ENCODE peak calls at places on chromosomes 4 and X, in six cellular contexts. One of them, this sample, is unnamed.

GRCh38 chrX:101759000-101759399 is 99.3 kb upstream of the ARMCX2 start:
- DNase-seq in mesenchymal stem cell: peak; percentile 52
- DNase-seq in NCI-H345: no peak
- DNase-seq in globus pallidus: peak; percentile 20
- DNase-seq in stimulated activated CD8-positive, alpha-beta memory T cell treated with anti-CD3 and anti-CD28 coated beads, Interleukin-2, amount 100 ng/mL, for 48 hours: no peak
- DNase-seq in neural crest cell: peak; percentile 12
- DNase-seq in this sample: peak; percentile 1

GRCh38 chrX:1244164-1245076 is 24.2 kb upstream of the CSF2RA start:
- DNase-seq in mesenchymal stem cell: no peak
- DNase-seq in NCI-H345: no peak
- DNase-seq in globus pallidus: no peak
- DNase-seq in stimulated activated CD8-positive, alpha-beta memory T cell treated with anti-CD3 and anti-CD28 coated beads, Interleukin-2, amount 100 ng/mL, for 48 hours: no peak
- DNase-seq in neural crest cell: peak; percentile 26
- DNase-seq in this sample: no peak

GRCh38 chrX:147927220-147927619 is 15.5 kb downstream of the FMR1 start:
- DNase-seq in mesenchymal stem cell: no peak
- DNase-seq in NCI-H345: no peak
- DNase-seq in globus pallidus: no peak
- DNase-seq in stimulated activated CD8-positive, alpha-beta memory T cell treated with anti-CD3 and anti-CD28 coated beads, Interleukin-2, amount 100 ng/mL, for 48 hours: no peak
- DNase-seq in neural crest cell: no peak
- DNase-seq in this sample: no peak

GRCh38 chrX:7264399-7264798 is 116.4 kb upstream of the PUDP start:
- DNase-seq in mesenchymal stem cell: no peak
- DNase-seq in NCI-H345: no peak
- DNase-seq in globus pallidus: no peak
- DNase-seq in stimulated activated CD8-positive, alpha-beta memory T cell treated with anti-CD3 and anti-CD28 coated beads, Interleukin-2, amount 100 ng/mL, for 48 hours: no peak
- DNase-seq in neural crest cell: no peak
- DNase-seq in this sample: no peak

GRCh38 chr4:110532901-110533589 is 57.1 kb downstream of the ENPEP start:
- DNase-seq in mesenchymal stem cell: peak; percentile 47
- DNase-seq in NCI-H345: no peak
- DNase-seq in globus pallidus: no peak
- DNase-seq in stimulated activated CD8-positive, alpha-beta memory T cell treated with anti-CD3 and anti-CD28 coated beads, Interleukin-2, amount 100 ng/mL, for 48 hours: no peak
- DNase-seq in neural crest cell: no peak
- DNase-seq in this sample: no peak

GRCh38 chr4:4443821-4444220 is 56.9 kb downstream of the NSG1 start:
- DNase-seq in mesenchymal stem cell: peak; percentile 47
- DNase-seq in NCI-H345: no peak
- DNase-seq in globus pallidus: no peak
- DNase-seq in stimulated activated CD8-positive, alpha-beta memory T cell treated with anti-CD3 and anti-CD28 coated beads, Interleukin-2, amount 100 ng/mL, for 48 hours: no peak
- DNase-seq in neural crest cell: no peak
- DNase-seq in this sample: no peak

GRCh38 chr4:158006973-158007372 is 165.9 kb downstream of the GASK1B start:
- DNase-seq in mesenchymal stem cell: no peak
- DNase-seq in NCI-H345: no peak
- DNase-seq in globus pallidus: peak; percentile 17
- DNase-seq in stimulated activated CD8-positive, alpha-beta memory T cell treated with anti-CD3 and anti-CD28 coated beads, Interleukin-2, amount 100 ng/mL, for 48 hours: no peak
- DNase-seq in neural crest cell: no peak
- DNase-seq in this sample: peak; percentile 23

GRCh38 chrX:44352739-44353138 is 9.3 kb upstream of the EFHC2 start:
- DNase-seq in mesenchymal stem cell: no peak
- DNase-seq in NCI-H345: no peak
- DNase-seq in globus pallidus: no peak
- DNase-seq in stimulated activated CD8-positive, alpha-beta memory T cell treated with anti-CD3 and anti-CD28 coated beads, Interleukin-2, amount 100 ng/mL, for 48 hours: no peak
- DNase-seq in neural crest cell: no peak
- DNase-seq in this sample: no peak

GRCh38 chrX:119398974-119399771 is at the start of gene SLC25A43:
- DNase-seq in mesenchymal stem cell: peak; percentile 31
- DNase-seq in NCI-H345: no peak
- DNase-seq in globus pallidus: no peak
- DNase-seq in stimulated activated CD8-positive, alpha-beta memory T cell treated with anti-CD3 and anti-CD28 coated beads, Interleukin-2, amount 100 ng/mL, for 48 hours: no peak
- DNase-seq in neural crest cell: peak; percentile 6
- DNase-seq in this sample: no peak

GRCh38 chrX:14039344-14039743 is 9.7 kb upstream of the GEMIN8 start:
- DNase-seq in mesenchymal stem cell: peak; percentile 29
- DNase-seq in NCI-H345: peak; percentile 54
- DNase-seq in globus pallidus: no peak
- DNase-seq in stimulated activated CD8-positive, alpha-beta memory T cell treated with anti-CD3 and anti-CD28 coated beads, Interleukin-2, amount 100 ng/mL, for 48 hours: no peak
- DNase-seq in neural crest cell: peak; percentile 56
- DNase-seq in this sample: no peak

GRCh38 chr4:112112590-112113170 is 32.6 kb upstream of the FAM241A start:
- DNase-seq in mesenchymal stem cell: no peak
- DNase-seq in NCI-H345: no peak
- DNase-seq in globus pallidus: no peak
- DNase-seq in stimulated activated CD8-positive, alpha-beta memory T cell treated with anti-CD3 and anti-CD28 coated beads, Interleukin-2, amount 100 ng/mL, for 48 hours: no peak
- DNase-seq in neural crest cell: no peak
- DNase-seq in this sample: no peak

GRCh38 chr4:89657931-89658700 is 178.8 kb downstream of the SNCA start:
- DNase-seq in mesenchymal stem cell: peak; percentile 54
- DNase-seq in NCI-H345: no peak
- DNase-seq in globus pallidus: peak; percentile 65
- DNase-seq in stimulated activated CD8-positive, alpha-beta memory T cell treated with anti-CD3 and anti-CD28 coated beads, Interleukin-2, amount 100 ng/mL, for 48 hours: no peak
- DNase-seq in neural crest cell: no peak
- DNase-seq in this sample: peak; percentile 30

GRCh38 chr4:110926841-110927400 is 304.0 kb upstream of the PITX2 start:
- DNase-seq in mesenchymal stem cell: no peak
- DNase-seq in NCI-H345: no peak
- DNase-seq in globus pallidus: no peak
- DNase-seq in stimulated activated CD8-positive, alpha-beta memory T cell treated with anti-CD3 and anti-CD28 coated beads, Interleukin-2, amount 100 ng/mL, for 48 hours: no peak
- DNase-seq in neural crest cell: no peak
- DNase-seq in this sample: no peak

GRCh38 chr4:56757270-56757746 is 64.2 kb downstream of the SPINK2 start:
- DNase-seq in mesenchymal stem cell: peak; percentile 89
- DNase-seq in NCI-H345: no peak
- DNase-seq in globus pallidus: no peak
- DNase-seq in stimulated activated CD8-positive, alpha-beta memory T cell treated with anti-CD3 and anti-CD28 coated beads, Interleukin-2, amount 100 ng/mL, for 48 hours: no peak
- DNase-seq in neural crest cell: no peak
- DNase-seq in this sample: no peak

GRCh38 chr4:138938371-138938699 is 77.2 kb upstream of the NOCT start:
- DNase-seq in mesenchymal stem cell: peak; percentile 64
- DNase-seq in NCI-H345: peak; percentile 11
- DNase-seq in globus pallidus: peak; percentile 39
- DNase-seq in stimulated activated CD8-positive, alpha-beta memory T cell treated with anti-CD3 and anti-CD28 coated beads, Interleukin-2, amount 100 ng/mL, for 48 hours: no peak
- DNase-seq in neural crest cell: no peak
- DNase-seq in this sample: no peak

GRCh38 chr4:186104114-186104894 is at the start of gene FAM149A:
- DNase-seq in mesenchymal stem cell: no peak
- DNase-seq in NCI-H345: peak; percentile 62
- DNase-seq in globus pallidus: no peak
- DNase-seq in stimulated activated CD8-positive, alpha-beta memory T cell treated with anti-CD3 and anti-CD28 coated beads, Interleukin-2, amount 100 ng/mL, for 48 hours: peak; percentile 41
- DNase-seq in neural crest cell: no peak
- DNase-seq in this sample: peak; percentile 9

GRCh38 chr4:175614880-175615279 is 197.2 kb downstream of the GPM6A start:
- DNase-seq in mesenchymal stem cell: no peak
- DNase-seq in NCI-H345: no peak
- DNase-seq in globus pallidus: no peak
- DNase-seq in stimulated activated CD8-positive, alpha-beta memory T cell treated with anti-CD3 and anti-CD28 coated beads, Interleukin-2, amount 100 ng/mL, for 48 hours: no peak
- DNase-seq in neural crest cell: no peak
- DNase-seq in this sample: no peak

GRCh38 chrX:149510386-149510785 is 5.3 kb upstream of the IDS start:
- DNase-seq in mesenchymal stem cell: peak; percentile 36
- DNase-seq in NCI-H345: no peak
- DNase-seq in globus pallidus: no peak
- DNase-seq in stimulated activated CD8-positive, alpha-beta memory T cell treated with anti-CD3 and anti-CD28 coated beads, Interleukin-2, amount 100 ng/mL, for 48 hours: no peak
- DNase-seq in neural crest cell: no peak
- DNase-seq in this sample: no peak

GRCh38 chrX:100649550-100650356 is 5.8 kb downstream of the SRPX2 start:
- DNase-seq in mesenchymal stem cell: peak; percentile 97
- DNase-seq in NCI-H345: no peak
- DNase-seq in globus pallidus: peak; percentile 18
- DNase-seq in stimulated activated CD8-positive, alpha-beta memory T cell treated with anti-CD3 and anti-CD28 coated beads, Interleukin-2, amount 100 ng/mL, for 48 hours: no peak
- DNase-seq in neural crest cell: no peak
- DNase-seq in this sample: no peak

This sample was measured in putamen.